ENCODE peak calls at places on chromosomes 7 and 10, in ten cellular contexts. One of them, this sample, is unnamed.

GRCh38 chr7:47714669-47715607 is 133.0 kb upstream of the TNS3 start:
- DNase-seq in NCI-H1694 treated with DMSO at 0.1 percent for 48 hours: no peak
- DNase-seq in KG1: no peak
- DNase-seq in EL: no peak
- DNase-seq in GM12865: peak; percentile 79
- DNase-seq in NCI-H2081 treated with DMSO at 0.1 percent for 48 hours: no peak
- DNase-seq in thoracic aorta: no peak
- DNase-seq in renal cortical epithelial cell: no peak
- DNase-seq in naive thymus-derived CD4-positive, alpha-beta T cell: no peak
- DNase-seq in left colon: no peak
- DNase-seq in this sample: no peak

GRCh38 chr10:123009105-123009805 is 449 bp downstream of the ACADSB start:
- DNase-seq in GM12865: peak; percentile 8
- DNase-seq in naive thymus-derived CD4-positive, alpha-beta T cell: peak; percentile 27
- DNase-seq in KG1: peak; percentile 33
- DNase-seq in left colon: peak; percentile 50
- DNase-seq in NCI-H2081 treated with DMSO at 0.1 percent for 48 hours: no peak
- DNase-seq in thoracic aorta: no peak
- DNase-seq in renal cortical epithelial cell: no peak
- DNase-seq in EL: peak; percentile 17
- DNase-seq in NCI-H1694 treated with DMSO at 0.1 percent for 48 hours: no peak
- DNase-seq in this sample: no peak

GRCh38 chr10:31707578-31708411 is 220.8 kb downstream of the ARHGAP12 start:
- DNase-seq in GM12865: peak; percentile 92
- DNase-seq in thoracic aorta: no peak
- DNase-seq in naive thymus-derived CD4-positive, alpha-beta T cell: peak; percentile 13
- DNase-seq in NCI-H2081 treated with DMSO at 0.1 percent for 48 hours: no peak
- DNase-seq in renal cortical epithelial cell: peak; percentile 68
- DNase-seq in EL: peak; percentile 71
- DNase-seq in KG1: peak; percentile 84
- DNase-seq in NCI-H1694 treated with DMSO at 0.1 percent for 48 hours: peak; percentile 56
- DNase-seq in left colon: peak; percentile 53
- DNase-seq in this sample: peak; percentile 85

GRCh38 chr10:129784286-129784685 is 179.8 kb downstream of the EBF3 start:
- DNase-seq in left colon: no peak
- DNase-seq in KG1: no peak
- DNase-seq in naive thymus-derived CD4-positive, alpha-beta T cell: no peak
- DNase-seq in GM12865: no peak
- DNase-seq in renal cortical epithelial cell: no peak
- DNase-seq in NCI-H1694 treated with DMSO at 0.1 percent for 48 hours: no peak
- DNase-seq in EL: no peak
- DNase-seq in NCI-H2081 treated with DMSO at 0.1 percent for 48 hours: no peak
- DNase-seq in thoracic aorta: no peak
- DNase-seq in this sample: no peak

GRCh38 chr10:25698638-25699037 is 235.4 kb upstream of the MYO3A start:
- DNase-seq in NCI-H2081 treated with DMSO at 0.1 percent for 48 hours: no peak
- DNase-seq in naive thymus-derived CD4-positive, alpha-beta T cell: no peak
- DNase-seq in thoracic aorta: no peak
- DNase-seq in renal cortical epithelial cell: no peak
- DNase-seq in GM12865: no peak
- DNase-seq in KG1: no peak
- DNase-seq in EL: no peak
- DNase-seq in NCI-H1694 treated with DMSO at 0.1 percent for 48 hours: no peak
- DNase-seq in left colon: no peak
- DNase-seq in this sample: no peak

GRCh38 chr10:22823109-22823508 is 104.7 kb upstream of the ARMC3 start:
- DNase-seq in EL: peak; percentile 93
- DNase-seq in naive thymus-derived CD4-positive, alpha-beta T cell: no peak
- DNase-seq in left colon: no peak
- DNase-seq in KG1: no peak
- DNase-seq in NCI-H2081 treated with DMSO at 0.1 percent for 48 hours: no peak
- DNase-seq in renal cortical epithelial cell: peak; percentile 99
- DNase-seq in thoracic aorta: no peak
- DNase-seq in GM12865: peak; percentile 28
- DNase-seq in NCI-H1694 treated with DMSO at 0.1 percent for 48 hours: no peak
- DNase-seq in this sample: peak; percentile 73

GRCh38 chr10:13074562-13075451 is 25.2 kb upstream of the OPTN start:
- DNase-seq in thoracic aorta: no peak
- DNase-seq in NCI-H2081 treated with DMSO at 0.1 percent for 48 hours: peak; percentile 24
- DNase-seq in KG1: peak; percentile 48
- DNase-seq in naive thymus-derived CD4-positive, alpha-beta T cell: peak; percentile 31
- DNase-seq in renal cortical epithelial cell: peak; percentile 16
- DNase-seq in left colon: peak; percentile 73
- DNase-seq in NCI-H1694 treated with DMSO at 0.1 percent for 48 hours: peak; percentile 45
- DNase-seq in GM12865: peak; percentile 68
- DNase-seq in EL: peak; percentile 61
- DNase-seq in this sample: peak; percentile 65

GRCh38 chr7:158355456-158356065 is 232.1 kb downstream of the PTPRN2 start:
- DNase-seq in naive thymus-derived CD4-positive, alpha-beta T cell: no peak
- DNase-seq in left colon: no peak
- DNase-seq in EL: no peak
- DNase-seq in NCI-H2081 treated with DMSO at 0.1 percent for 48 hours: no peak
- DNase-seq in thoracic aorta: no peak
- DNase-seq in NCI-H1694 treated with DMSO at 0.1 percent for 48 hours: no peak
- DNase-seq in KG1: no peak
- DNase-seq in renal cortical epithelial cell: no peak
- DNase-seq in GM12865: no peak
- DNase-seq in this sample: no peak

GRCh38 chr10:110321869-110322620 is 17.3 kb upstream of the SMNDC1 start:
- DNase-seq in NCI-H1694 treated with DMSO at 0.1 percent for 48 hours: no peak
- DNase-seq in left colon: no peak
- DNase-seq in renal cortical epithelial cell: no peak
- DNase-seq in EL: no peak
- DNase-seq in GM12865: no peak
- DNase-seq in thoracic aorta: no peak
- DNase-seq in naive thymus-derived CD4-positive, alpha-beta T cell: no peak
- DNase-seq in KG1: no peak
- DNase-seq in NCI-H2081 treated with DMSO at 0.1 percent for 48 hours: no peak
- DNase-seq in this sample: no peak

GRCh38 chr10:89699581-89700064 is 1.8 kb upstream of the KIF20B start:
- DNase-seq in thoracic aorta: no peak
- DNase-seq in NCI-H1694 treated with DMSO at 0.1 percent for 48 hours: no peak
- DNase-seq in NCI-H2081 treated with DMSO at 0.1 percent for 48 hours: no peak
- DNase-seq in naive thymus-derived CD4-positive, alpha-beta T cell: no peak
- DNase-seq in EL: no peak
- DNase-seq in GM12865: no peak
- DNase-seq in left colon: no peak
- DNase-seq in KG1: no peak
- DNase-seq in renal cortical epithelial cell: peak; percentile 58
- DNase-seq in this sample: no peak

GRCh38 chr10:102743078-102743587 is 615 bp upstream of the WBP1L start:
- DNase-seq in GM12865: no peak
- DNase-seq in NCI-H2081 treated with DMSO at 0.1 percent for 48 hours: no peak
- DNase-seq in KG1: no peak
- DNase-seq in left colon: no peak
- DNase-seq in renal cortical epithelial cell: no peak
- DNase-seq in NCI-H1694 treated with DMSO at 0.1 percent for 48 hours: no peak
- DNase-seq in thoracic aorta: no peak
- DNase-seq in EL: no peak
- DNase-seq in naive thymus-derived CD4-positive, alpha-beta T cell: no peak
- DNase-seq in this sample: no peak

GRCh38 chr10:87505366-87506113 is 847 bp downstream of the MINPP1 start:
- DNase-seq in naive thymus-derived CD4-positive, alpha-beta T cell: peak; percentile 30
- DNase-seq in renal cortical epithelial cell: peak; percentile 36
- DNase-seq in left colon: peak; percentile 75
- DNase-seq in thoracic aorta: no peak
- DNase-seq in EL: peak; percentile 68
- DNase-seq in NCI-H1694 treated with DMSO at 0.1 percent for 48 hours: peak; percentile 12
- DNase-seq in GM12865: peak; percentile 76
- DNase-seq in NCI-H2081 treated with DMSO at 0.1 percent for 48 hours: no peak
- DNase-seq in KG1: peak; percentile 20
- DNase-seq in this sample: peak; percentile 51

GRCh38 chr7:151251926-151252835 is 3.7 kb upstream of the SMARCD3 start:
- DNase-seq in EL: peak; percentile 59
- DNase-seq in naive thymus-derived CD4-positive, alpha-beta T cell: no peak
- DNase-seq in renal cortical epithelial cell: no peak
- DNase-seq in KG1: no peak
- DNase-seq in NCI-H1694 treated with DMSO at 0.1 percent for 48 hours: peak; percentile 40
- DNase-seq in thoracic aorta: no peak
- DNase-seq in NCI-H2081 treated with DMSO at 0.1 percent for 48 hours: no peak
- DNase-seq in GM12865: no peak
- DNase-seq in left colon: peak; percentile 55
- DNase-seq in this sample: no peak

GRCh38 chr7:27166475-27167169 is 1.3 kb upstream of the HOXA9 start:
- DNase-seq in EL: peak; percentile 46
- DNase-seq in KG1: no peak
- DNase-seq in NCI-H1694 treated with DMSO at 0.1 percent for 48 hours: no peak
- DNase-seq in GM12865: no peak
- DNase-seq in thoracic aorta: no peak
- DNase-seq in NCI-H2081 treated with DMSO at 0.1 percent for 48 hours: no peak
- DNase-seq in left colon: no peak
- DNase-seq in renal cortical epithelial cell: no peak
- DNase-seq in naive thymus-derived CD4-positive, alpha-beta T cell: peak; percentile 14
- DNase-seq in this sample: peak; percentile 17

GRCh38 chr10:75029874-75030273 is 81.6 kb upstream of the SAMD8 start:
- DNase-seq in EL: no peak
- DNase-seq in KG1: no peak
- DNase-seq in GM12865: no peak
- DNase-seq in naive thymus-derived CD4-positive, alpha-beta T cell: no peak
- DNase-seq in NCI-H1694 treated with DMSO at 0.1 percent for 48 hours: peak; percentile 45
- DNase-seq in thoracic aorta: no peak
- DNase-seq in renal cortical epithelial cell: no peak
- DNase-seq in NCI-H2081 treated with DMSO at 0.1 percent for 48 hours: no peak
- DNase-seq in left colon: peak; percentile 9
- DNase-seq in this sample: no peak

GRCh38 chr10:114320249-114321116 is 81.4 kb downstream of the VWA2 start:
- DNase-seq in KG1: no peak
- DNase-seq in GM12865: no peak
- DNase-seq in left colon: no peak
- DNase-seq in NCI-H2081 treated with DMSO at 0.1 percent for 48 hours: no peak
- DNase-seq in naive thymus-derived CD4-positive, alpha-beta T cell: no peak
- DNase-seq in EL: no peak
- DNase-seq in thoracic aorta: no peak
- DNase-seq in NCI-H1694 treated with DMSO at 0.1 percent for 48 hours: no peak
- DNase-seq in renal cortical epithelial cell: peak; percentile 47
- DNase-seq in this sample: peak; percentile 92

GRCh38 chr10:67506083-67506756 is 189.8 kb downstream of the CTNNA3 start:
- DNase-seq in naive thymus-derived CD4-positive, alpha-beta T cell: no peak
- DNase-seq in left colon: no peak
- DNase-seq in KG1: no peak
- DNase-seq in NCI-H2081 treated with DMSO at 0.1 percent for 48 hours: no peak
- DNase-seq in NCI-H1694 treated with DMSO at 0.1 percent for 48 hours: no peak
- DNase-seq in thoracic aorta: no peak
- DNase-seq in renal cortical epithelial cell: peak; percentile 17
- DNase-seq in EL: no peak
- DNase-seq in GM12865: no peak
- DNase-seq in this sample: no peak

GRCh38 chr7:141024668-141025067 is 9.9 kb upstream of the MRPS33 start:
- DNase-seq in GM12865: no peak
- DNase-seq in thoracic aorta: no peak
- DNase-seq in KG1: no peak
- DNase-seq in naive thymus-derived CD4-positive, alpha-beta T cell: no peak
- DNase-seq in NCI-H1694 treated with DMSO at 0.1 percent for 48 hours: no peak
- DNase-seq in renal cortical epithelial cell: no peak
- DNase-seq in NCI-H2081 treated with DMSO at 0.1 percent for 48 hours: no peak
- DNase-seq in EL: no peak
- DNase-seq in left colon: no peak
- DNase-seq in this sample: no peak

GRCh38 chr7:148893071-148893470 is 9.0 kb upstream of the EZH2 start:
- DNase-seq in NCI-H1694 treated with DMSO at 0.1 percent for 48 hours: no peak
- DNase-seq in KG1: no peak
- DNase-seq in EL: no peak
- DNase-seq in naive thymus-derived CD4-positive, alpha-beta T cell: no peak
- DNase-seq in thoracic aorta: no peak
- DNase-seq in NCI-H2081 treated with DMSO at 0.1 percent for 48 hours: no peak
- DNase-seq in renal cortical epithelial cell: no peak
- DNase-seq in left colon: no peak
- DNase-seq in GM12865: no peak
- DNase-seq in this sample: no peak

GRCh38 chr10:89235073-89235798 is 16.3 kb downstream of the LIPA start:
- DNase-seq in NCI-H1694 treated with DMSO at 0.1 percent for 48 hours: no peak
- DNase-seq in GM12865: no peak
- DNase-seq in EL: no peak
- DNase-seq in NCI-H2081 treated with DMSO at 0.1 percent for 48 hours: no peak
- DNase-seq in thoracic aorta: no peak
- DNase-seq in left colon: no peak
- DNase-seq in renal cortical epithelial cell: no peak
- DNase-seq in naive thymus-derived CD4-positive, alpha-beta T cell: no peak
- DNase-seq in KG1: no peak
- DNase-seq in this sample: no peak

GRCh38 chr10:75764974-75765551 is 333.6 kb downstream of the LRMDA start:
- DNase-seq in left colon: no peak
- DNase-seq in NCI-H2081 treated with DMSO at 0.1 percent for 48 hours: no peak
- DNase-seq in renal cortical epithelial cell: no peak
- DNase-seq in KG1: no peak
- DNase-seq in NCI-H1694 treated with DMSO at 0.1 percent for 48 hours: no peak
- DNase-seq in naive thymus-derived CD4-positive, alpha-beta T cell: no peak
- DNase-seq in thoracic aorta: no peak
- DNase-seq in GM12865: no peak
- DNase-seq in EL: no peak
- DNase-seq in this sample: no peak

GRCh38 chr10:61257956-61258496 is 195.2 kb downstream of the TMEM26 start:
- DNase-seq in KG1: no peak
- DNase-seq in EL: peak; percentile 10
- DNase-seq in GM12865: no peak
- DNase-seq in NCI-H2081 treated with DMSO at 0.1 percent for 48 hours: no peak
- DNase-seq in left colon: no peak
- DNase-seq in naive thymus-derived CD4-positive, alpha-beta T cell: no peak
- DNase-seq in thoracic aorta: no peak
- DNase-seq in renal cortical epithelial cell: no peak
- DNase-seq in NCI-H1694 treated with DMSO at 0.1 percent for 48 hours: no peak
- DNase-seq in this sample: no peak

GRCh38 chr10:541750-542371 is 147.6 kb downstream of the DIP2C start:
- DNase-seq in thoracic aorta: no peak
- DNase-seq in naive thymus-derived CD4-positive, alpha-beta T cell: no peak
- DNase-seq in left colon: no peak
- DNase-seq in renal cortical epithelial cell: peak; percentile 36
- DNase-seq in GM12865: peak; percentile 49
- DNase-seq in KG1: no peak
- DNase-seq in NCI-H1694 treated with DMSO at 0.1 percent for 48 hours: no peak
- DNase-seq in EL: no peak
- DNase-seq in NCI-H2081 treated with DMSO at 0.1 percent for 48 hours: no peak
- DNase-seq in this sample: no peak

GRCh38 chr10:85946713-85947326 is 419.8 kb downstream of the GRID1 start:
- DNase-seq in NCI-H1694 treated with DMSO at 0.1 percent for 48 hours: no peak
- DNase-seq in thoracic aorta: no peak
- DNase-seq in renal cortical epithelial cell: no peak
- DNase-seq in naive thymus-derived CD4-positive, alpha-beta T cell: no peak
- DNase-seq in EL: no peak
- DNase-seq in left colon: no peak
- DNase-seq in KG1: no peak
- DNase-seq in NCI-H2081 treated with DMSO at 0.1 percent for 48 hours: no peak
- DNase-seq in GM12865: peak; percentile 84
- DNase-seq in this sample: no peak

GRCh38 chr10:74975758-74976157 is 135.7 kb upstream of the SAMD8 start:
- DNase-seq in GM12865: no peak
- DNase-seq in renal cortical epithelial cell: no peak
- DNase-seq in thoracic aorta: no peak
- DNase-seq in NCI-H2081 treated with DMSO at 0.1 percent for 48 hours: no peak
- DNase-seq in left colon: no peak
- DNase-seq in EL: no peak
- DNase-seq in KG1: no peak
- DNase-seq in NCI-H1694 treated with DMSO at 0.1 percent for 48 hours: no peak
- DNase-seq in naive thymus-derived CD4-positive, alpha-beta T cell: no peak
- DNase-seq in this sample: no peak

GRCh38 chr7:157466473-157467261 is 129.9 kb downstream of the DNAJB6 start:
- DNase-seq in EL: no peak
- DNase-seq in NCI-H2081 treated with DMSO at 0.1 percent for 48 hours: no peak
- DNase-seq in thoracic aorta: no peak
- DNase-seq in left colon: no peak
- DNase-seq in renal cortical epithelial cell: no peak
- DNase-seq in NCI-H1694 treated with DMSO at 0.1 percent for 48 hours: no peak
- DNase-seq in naive thymus-derived CD4-positive, alpha-beta T cell: no peak
- DNase-seq in GM12865: no peak
- DNase-seq in KG1: no peak
- DNase-seq in this sample: no peak

GRCh38 chr7:56074371-56074791 is 10.3 kb downstream of the SUMF2 start:
- DNase-seq in KG1: no peak
- DNase-seq in thoracic aorta: peak; percentile 84
- DNase-seq in naive thymus-derived CD4-positive, alpha-beta T cell: peak; percentile 52
- DNase-seq in left colon: peak; percentile 85
- DNase-seq in EL: peak; percentile 84
- DNase-seq in NCI-H2081 treated with DMSO at 0.1 percent for 48 hours: peak; percentile 66
- DNase-seq in NCI-H1694 treated with DMSO at 0.1 percent for 48 hours: peak; percentile 61
- DNase-seq in GM12865: peak; percentile 83
- DNase-seq in renal cortical epithelial cell: peak; percentile 62
- DNase-seq in this sample: peak; percentile 87

GRCh38 chr10:47420305-47421056 is 36.4 kb upstream of the ZNF488 start:
- DNase-seq in EL: no peak
- DNase-seq in naive thymus-derived CD4-positive, alpha-beta T cell: no peak
- DNase-seq in NCI-H1694 treated with DMSO at 0.1 percent for 48 hours: no peak
- DNase-seq in NCI-H2081 treated with DMSO at 0.1 percent for 48 hours: no peak
- DNase-seq in KG1: no peak
- DNase-seq in thoracic aorta: no peak
- DNase-seq in GM12865: no peak
- DNase-seq in renal cortical epithelial cell: no peak
- DNase-seq in left colon: no peak
- DNase-seq in this sample: no peak